ENCODE peak calls at places on chromosomes 11 and 22, in seven cellular contexts. Q is astrocyte of the spinal cord, K is DND-41, L is A549, C is fibroblast of pulmonary artery, I is lung, Z is heart left ventricle. Y is an unnamed sample.

GRCh38 chr11:26783997-26784396 is 62.1 kb upstream of the SLC5A12 start:
- DNase-seq in C (no peak), Z (no peak), K (no peak), L (no peak), Q (no peak), I (no peak), Y (no peak)

GRCh38 chr11:45110562-45110961 is 35.9 kb upstream of the PRDM11 start:
- DNase-seq in L (peak), Q (peak), C (peak), Z (peak), I (no peak), K (peak), Y (peak)

GRCh38 chr22:22348127-22348814 is 103.7 kb downstream of the VPREB1 start:
- DNase-seq in I (no peak), L (peak), Q (no peak), K (peak), C (no peak), Z (no peak), Y (no peak)

GRCh38 chr11:88480217-88480616 is 142.7 kb upstream of the CTSC start:
- DNase-seq in C (peak), I (no peak), K (no peak), Q (peak), L (no peak), Z (peak), Y (peak)

GRCh38 chr22:39943366-39943765 is 16.8 kb upstream of the TMA7B start:
- DNase-seq in I (no peak), K (peak), L (no peak), Q (no peak), C (no peak), Z (no peak), Y (no peak)

GRCh38 chr11:93389737-93390136 is 59.2 kb downstream of the DEUP1 start:
- DNase-seq in K (no peak), Q (peak), C (no peak), L (no peak), I (no peak), Z (no peak), Y (no peak)

GRCh38 chr11:121892131-121892681 is 223.8 kb downstream of the BLID start:
- DNase-seq in I (no peak), K (no peak), Z (peak), L (no peak), Q (peak), C (peak), Y (peak)

GRCh38 chr11:29024386-29024785 is 916.2 kb downstream of the METTL15 start:
- DNase-seq in Q (peak), I (no peak), K (no peak), C (no peak), L (no peak), Z (no peak), Y (no peak)

GRCh38 chr11:1148752-1149180 is 9.0 kb upstream of the MUC5AC start:
- DNase-seq in Z (no peak), Q (no peak), L (no peak), I (no peak), C (no peak), K (no peak), Y (no peak)

GRCh38 chr22:31083923-31084810 is 3.0 kb downstream of the SMTN start:
- DNase-seq in I (no peak), C (no peak), Q (no peak), Z (peak), K (no peak), L (no peak), Y (no peak)

GRCh38 chr22:31081963-31082605 is 966 bp downstream of the SMTN start:
- DNase-seq in K (no peak), I (no peak), C (no peak), Z (no peak), L (no peak), Q (no peak), Y (peak)

GRCh38 chr22:31083377-31083768 is 2.3 kb downstream of the SMTN start:
- DNase-seq in C (no peak), L (no peak), Z (peak), Q (no peak), I (no peak), K (no peak), Y (no peak)

GRCh38 chr22:31080848-31081649 is at the start of gene SMTN:
- DNase-seq in Z (peak), I (peak), L (peak), Q (peak), K (peak), C (peak), Y (peak)

GRCh38 chr22:31082606-31083376 is 1.7 kb downstream of the SMTN start:
- DNase-seq in C (peak), K (peak), Z (peak), I (peak), L (peak), Q (peak), Y (peak)
- TF ChIP-seq CTCF in C (peak), K (peak), Z (peak), I (peak), L (peak), Q (peak), Y (peak)

DNA sequence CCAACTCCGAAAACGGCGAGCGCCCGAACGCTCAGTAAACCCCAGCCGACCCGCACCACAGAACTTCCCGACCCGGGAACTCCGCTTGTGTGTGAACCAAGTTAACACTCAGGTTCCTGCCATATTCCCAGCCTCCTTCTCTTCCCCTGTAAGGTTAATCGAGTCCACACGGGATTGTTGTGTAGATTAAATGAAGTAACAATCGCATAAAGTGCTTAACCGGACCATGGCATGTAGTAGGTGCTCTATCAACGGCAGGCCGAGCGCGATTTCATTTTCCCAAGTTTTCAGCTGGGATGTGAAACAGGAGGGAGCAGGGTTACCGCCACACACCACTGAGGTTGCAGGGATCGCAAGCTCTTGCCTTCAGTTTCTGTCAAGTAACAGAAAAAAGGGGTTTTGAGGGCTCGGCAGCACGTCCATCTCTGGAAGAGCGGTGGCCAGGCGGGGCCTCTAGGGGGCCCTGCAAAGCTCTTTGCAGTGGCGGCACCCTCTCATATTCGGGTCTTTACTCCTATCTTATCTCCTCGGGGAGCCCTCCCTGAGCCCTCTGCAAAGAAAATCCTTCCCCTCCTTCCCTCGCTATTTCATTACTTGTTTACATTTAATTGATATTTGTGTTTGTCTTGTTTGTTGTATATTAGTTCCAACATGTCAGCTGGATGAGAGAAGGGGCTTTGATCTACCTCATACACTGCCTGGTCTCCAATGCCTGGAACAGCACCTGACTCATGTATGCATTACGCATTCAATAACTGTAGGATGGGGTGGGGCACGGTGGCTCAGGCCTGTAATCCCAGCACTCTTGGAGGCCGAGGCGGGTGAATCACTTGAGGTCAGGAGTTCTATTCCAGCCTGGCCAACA is 792 bp upstream of the PLEKHA7 start:
- DNase-seq in Q (peak), L (peak), K (no peak), Z (peak), C (peak), I (no peak), Y (peak)
- TF ChIP-seq CTCF in Q (peak), L (peak), K (no peak), Z (peak), C (peak), I (no peak), Y (no peak)

GRCh38 chr11:119681537-119681936 is 47.5 kb downstream of the NECTIN1 start:
- DNase-seq in L (no peak), C (no peak), Q (no peak), K (no peak), I (no peak), Z (no peak), Y (no peak)
- TF ChIP-seq CTCF in L (no peak), C (peak), Q (peak), K (no peak), I (no peak), Z (peak), Y (no peak)

GRCh38 chr22:20015971-20016733 is 471 bp downstream of the ARVCF start:
- DNase-seq in K (no peak), Z (no peak), Q (no peak), C (no peak), L (peak), I (no peak), Y (no peak)
- TF ChIP-seq CTCF in K (no peak), Z (no peak), Q (no peak), C (no peak), L (no peak), I (no peak), Y (no peak)

GRCh38 chr11:69912911-69913451 is 93.8 kb upstream of the FGF3 start:
- DNase-seq in C (no peak), K (no peak), Z (peak), L (peak), I (no peak), Q (no peak), Y (peak)
- TF ChIP-seq CTCF in C (peak), K (peak), Z (no peak), L (peak), I (no peak), Q (peak), Y (no peak)

Y was measured in foreskin fibroblast.